ENCODE peak calls at places on chromosomes 3 and 15, in six cellular contexts. Y, P, T, X, K and U are unnamed samples.
A peak's percentile ranks its signal among the peaks of the same experiment; 100 is the strongest.

GRCh38 chr3:152126260-152126659 is 142.5 kb upstream of the MBNL1 start:
- DNase-seq in P (no peak), T (no peak), Y (no peak), X (no peak), K (no peak), U (no peak)

GRCh38 chr3:107323723-107324122 is 53.5 kb upstream of the CCDC54 start:
- DNase-seq in Y (no peak), T (no peak), P (no peak), X (no peak), K (no peak), U (no peak)

GRCh38 chr3:194996746-194997145 is 274.2 kb downstream of the XXYLT1 start:
- DNase-seq in T (no peak), X (no peak), P (no peak), K (no peak), Y (no peak), U (peak; percentile 39)

GRCh38 chr3:52429779-52430415 is 15.0 kb downstream of the SEMA3G start:
- DNase-seq in K (peak; percentile 21), T (no peak), Y (peak; percentile 23), P (no peak), X (peak; percentile 17), U (peak; percentile 40)

GRCh38 chr3:102580760-102581159 is 145.9 kb downstream of the ZPLD1 start:
- DNase-seq in K (no peak), T (no peak), Y (no peak), P (no peak), X (no peak), U (no peak)

GRCh38 chr3:17478673-17479072 is 263.8 kb downstream of the TBC1D5 start:
- DNase-seq in K (no peak), X (no peak), P (no peak), T (no peak), Y (no peak), U (no peak)

GRCh38 chr3:172355836-172356235 is 92.4 kb downstream of the GHSR start:
- DNase-seq in X (no peak), P (peak; percentile 34), K (no peak), Y (no peak), T (no peak), U (no peak)

GRCh38 chr3:131694351-131694750 is 191.6 kb upstream of the MRPL3 start:
- DNase-seq in K (no peak), T (no peak), X (no peak), Y (no peak), P (no peak), U (no peak)

GRCh38 chr15:67945951-67946700 is 106.3 kb upstream of the RNU6-1 start:
- DNase-seq in P (no peak), Y (no peak), K (no peak), T (no peak), X (no peak), U (no peak)

GRCh38 chr3:184683234-184683633 is 28.6 kb downstream of the MAGEF1 start:
- DNase-seq in K (peak; percentile 1), X (no peak), T (no peak), P (no peak), Y (no peak), U (no peak)

GRCh38 chr3:197750396-197750831 is 731 bp downstream of the FYTTD1 start:
- DNase-seq in T (no peak), P (peak; percentile 70), K (peak; percentile 94), X (peak; percentile 70), Y (peak; percentile 84), U (peak; percentile 85)

GRCh38 chr3:23650371-23651140 is 155.2 kb upstream of the UBE2E1 start:
- DNase-seq in T (no peak), K (no peak), Y (no peak), X (no peak), P (no peak), U (no peak)

GRCh38 chr3:147930417-147930816 is 521.3 kb downstream of the ZIC1 start:
- DNase-seq in T (no peak), X (no peak), Y (no peak), P (no peak), K (no peak), U (no peak)

GRCh38 chr3:31561891-31562290 is 29.2 kb downstream of the STT3B start:
- DNase-seq in Y (no peak), P (no peak), T (no peak), K (no peak), X (no peak), U (no peak)

GRCh38 chr3:66253790-66254620 is 33.2 kb downstream of the SLC25A26 start:
- DNase-seq in P (no peak), K (no peak), T (no peak), X (no peak), Y (no peak), U (no peak)

GRCh38 chr3:108818404-108818803 is 4.2 kb upstream of the TRAT1 start:
- DNase-seq in T (no peak), Y (peak; percentile 6), X (no peak), K (no peak), P (peak; percentile 61), U (no peak)

GRCh38 chr3:39372831-39373230 is 10.3 kb upstream of the SLC25A38 start:
- DNase-seq in Y (no peak), X (no peak), T (no peak), P (no peak), K (no peak), U (no peak)

GRCh38 chr3:51384145-51384729 is 854 bp upstream of the MANF start:
- DNase-seq in T (no peak), P (peak; percentile 48), X (peak; percentile 27), K (peak; percentile 92), Y (peak; percentile 74), U (no peak)

GRCh38 chr3:122010506-122010905 is 11.5 kb downstream of the ILDR1 start:
- DNase-seq in Y (no peak), P (no peak), K (no peak), X (no peak), T (no peak), U (no peak)
- H3K4me1 ChIP-seq in Y (no peaks in the 10 kb centered on the region), P (no peaks in the 10 kb centered on the region), K (no peaks in the 10 kb centered on the region), X (no peaks in the 10 kb centered on the region), T (peaks cover 3% of the 10 kb centered on the region), U (no peaks in the 10 kb centered on the region)

DNA sequence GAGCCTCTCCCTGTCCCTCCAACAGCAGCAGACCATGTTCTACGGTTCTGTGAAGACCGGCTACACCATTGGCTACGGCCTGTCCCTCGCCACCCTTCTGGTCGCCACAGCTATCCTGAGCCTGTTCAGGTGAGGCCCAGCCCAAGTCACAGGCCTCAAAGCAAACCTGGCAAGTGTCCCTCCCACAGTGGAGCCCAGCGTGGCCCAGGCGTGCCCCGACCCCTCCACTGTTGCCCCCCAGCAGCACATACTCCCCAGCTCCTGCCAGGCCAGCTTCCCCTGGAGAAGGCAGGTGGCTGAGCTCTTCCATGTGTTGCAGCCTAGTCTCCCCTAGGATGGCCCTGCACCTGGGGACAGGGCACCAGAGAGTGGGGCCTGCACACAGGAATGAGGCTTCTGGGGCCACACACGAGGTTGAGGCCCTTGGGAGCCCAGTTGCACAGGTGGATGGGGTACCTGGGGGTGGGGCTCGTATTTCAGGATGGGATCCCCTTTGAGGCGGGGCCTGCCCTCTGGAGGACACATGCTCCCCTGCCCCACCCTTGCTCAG is 25.0 kb downstream of the VIPR1 start:
- DNase-seq in T (no peak), X (no peak), Y (no peak), K (peak; percentile 67), P (no peak), U (no peak)
- H3K4me1 ChIP-seq in T (peaks cover 4% of the 10 kb centered on the region), X (no peaks in the 10 kb centered on the region), Y (no peaks in the 10 kb centered on the region), K (peaks cover 58% of the 10 kb centered on the region), P (no peaks in the 10 kb centered on the region), U (peaks cover 12% of the 10 kb centered on the region)

GRCh38 chr3:10336761-10337160 is 15.8 kb upstream of the SEC13 start:
- DNase-seq in X (no peak), T (no peak), P (no peak), Y (no peak), K (peak; percentile 65), U (no peak)

GRCh38 chr3:10338591-10339369 is 17.9 kb upstream of the SEC13 start:
- DNase-seq in P (no peak), Y (no peak), K (peak; percentile 47), X (peak; percentile 3), T (no peak), U (no peak)

GRCh38 chr3:10335871-10336622 is 15.1 kb upstream of the SEC13 start:
- DNase-seq in P (no peak), K (no peak), Y (no peak), T (no peak), X (no peak), U (no peak)

GRCh38 chr3:10338164-10338470 is 17.2 kb upstream of the SEC13 start:
- DNase-seq in K (peak; percentile 72), P (no peak), X (no peak), Y (no peak), T (no peak), U (no peak)

GRCh38 chr3:10337323-10338163 is 16.6 kb upstream of the SEC13 start:
- DNase-seq in Y (no peak), T (no peak), X (no peak), K (peak; percentile 54), P (no peak), U (no peak)
- H3K4me1 ChIP-seq in Y (no peaks in the 10 kb centered on the region), T (no peaks in the 10 kb centered on the region), X (no peaks in the 10 kb centered on the region), K (no peaks in the 10 kb centered on the region), P (no peaks in the 10 kb centered on the region), U (no peaks in the 10 kb centered on the region)

GRCh38 chr3:69762790-69763229 is 23.5 kb downstream of the MITF start:
- DNase-seq in X (no peak), Y (no peak), T (no peak), K (no peak), P (no peak), U (no peak)

GRCh38 chr3:69763458-69763857 is 24.2 kb downstream of the MITF start:
- DNase-seq in T (no peak), K (no peak), Y (no peak), X (no peak), P (no peak), U (no peak)

GRCh38 chr3:69761896-69762789 is 22.9 kb downstream of the MITF start:
- DNase-seq in X (no peak), T (no peak), Y (no peak), K (no peak), P (no peak), U (no peak)

GRCh38 chr3:69764861-69765260 is 25.6 kb downstream of the MITF start:
- DNase-seq in K (no peak), Y (no peak), P (no peak), T (no peak), X (no peak), U (no peak)

GRCh38 chr3:69763976-69764851 is 24.9 kb downstream of the MITF start:
- DNase-seq in Y (no peak), K (no peak), T (no peak), X (no peak), P (no peak), U (no peak)
- H3K4me1 ChIP-seq in Y (peaks cover 6% of the 10 kb centered on the region), K (peaks cover 16% of the 10 kb centered on the region), T (no peaks in the 10 kb centered on the region), X (peaks cover 90% of the 10 kb centered on the region), P (no peaks in the 10 kb centered on the region), U (peaks cover 47% of the 10 kb centered on the region)

DNA sequence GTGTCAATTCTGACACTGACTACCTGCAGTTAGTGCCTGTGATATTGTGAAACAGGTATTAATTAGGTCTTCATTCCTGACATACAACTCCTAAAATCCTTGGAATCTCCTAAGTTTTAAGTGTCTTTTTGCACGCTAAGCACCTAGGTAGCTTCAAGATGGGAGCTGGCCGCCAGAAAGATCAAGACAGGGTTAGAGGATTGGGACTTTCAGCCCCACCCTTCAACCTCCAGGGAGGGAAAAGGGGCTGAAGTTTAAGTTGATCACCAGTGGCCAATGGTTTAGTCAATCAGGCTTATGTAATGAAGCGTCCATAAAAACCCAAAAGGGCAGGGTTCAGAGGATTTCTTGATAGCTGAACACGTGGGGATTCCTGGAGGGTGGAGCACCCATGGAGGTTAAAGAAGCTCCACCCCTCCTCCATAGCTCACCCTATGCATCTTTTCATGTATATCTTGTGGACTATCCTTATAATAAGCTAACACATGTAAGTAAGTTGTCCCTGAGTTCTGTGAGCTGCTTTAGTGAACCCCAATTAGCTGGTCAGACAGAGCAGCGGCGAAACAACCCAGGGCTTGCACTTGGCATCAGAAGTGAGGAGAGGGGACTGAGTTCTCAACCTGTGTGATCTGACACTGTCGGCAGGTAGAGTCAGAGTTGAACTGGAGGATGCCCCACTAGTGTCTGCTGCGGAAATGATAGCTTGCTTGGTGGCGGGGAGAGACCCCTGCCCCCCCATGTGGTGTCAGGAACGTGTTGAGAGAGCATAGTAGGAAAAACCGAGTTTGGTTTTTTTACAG is 12.8 kb upstream of the SRP14 start:
- DNase-seq in X (no peak), P (peak; percentile 80), T (no peak), K (peak; percentile 39), Y (no peak), U (no peak)
- H3K4me1 ChIP-seq in X (peaks cover 70% of the 10 kb centered on the region), P (peaks cover 40% of the 10 kb centered on the region), T (peaks cover 31% of the 10 kb centered on the region), K (peaks cover 73% of the 10 kb centered on the region), Y (peaks cover 28% of the 10 kb centered on the region), U (peaks cover 37% of the 10 kb centered on the region)